ENCODE peak calls at places on chromosomes 1 and 21, in nine cellular contexts. A, O, R, B, U, N, G, Q and W are unnamed samples.
A peak's percentile ranks its signal among the peaks of the same experiment; 100 is the strongest.

GRCh38 chr21:16424331-16424749 is 694.6 kb downstream of the USP25 start:
- DNase-seq in A (no peak), O (no peak), R (peak; percentile 7), B (no peak), U (no peak), N (no peak), G (peak; percentile 77), Q (no peak), W (no peak)

GRCh38 chr1:101290922-101291561 is 54.2 kb downstream of the S1PR1 start:
- DNase-seq in A (no peak), O (no peak), R (no peak), B (no peak), U (no peak), N (no peak), G (no peak), Q (no peak), W (no peak)

GRCh38 chr21:43360441-43361126 is 66.3 kb downstream of the SIK1 start:
- DNase-seq in A (no peak), O (no peak), R (no peak), B (peak; percentile 75), U (no peak), N (no peak), G (no peak), Q (no peak), W (peak; percentile 60)

GRCh38 chr1:54380285-54380882 is 25.8 kb downstream of the SSBP3 start:
- DNase-seq in A (no peak), O (no peak), R (no peak), B (no peak), U (no peak), N (no peak), G (no peak), Q (no peak), W (no peak)

GRCh38 chr1:25570798-25571521 is 27.6 kb downstream of the LDLRAP1 start:
- DNase-seq in A (no peak), O (no peak), R (no peak), B (peak; percentile 45), U (no peak), N (no peak), G (no peak), Q (no peak), W (peak; percentile 20)

GRCh38 chr1:67833595-67833926 is 294 bp upstream of the GNG12 start:
- DNase-seq in A (no peak), O (no peak), R (no peak), B (no peak), U (no peak), N (no peak), G (no peak), Q (no peak), W (no peak)

GRCh38 chr1:182392045-182393028 is 747 bp upstream of the GLUL start:
- DNase-seq in A (peak; percentile 56), O (no peak), R (no peak), B (peak; percentile 92), U (no peak), N (no peak), G (no peak), Q (peak; percentile 75), W (peak; percentile 78)

GRCh38 chr21:37986000-37986399 is 69.7 kb upstream of the KCNJ6 start:
- DNase-seq in A (no peak), O (no peak), R (no peak), B (no peak), U (no peak), N (no peak), G (no peak), Q (no peak), W (no peak)

GRCh38 chr1:113123737-113124136 is 50.7 kb downstream of the LRIG2 start:
- DNase-seq in A (no peak), O (no peak), R (no peak), B (no peak), U (no peak), N (no peak), G (no peak), Q (no peak), W (no peak)

GRCh38 chr21:45846373-45847160 is 135.0 kb upstream of the COL6A1 start:
- DNase-seq in A (peak; percentile 22), O (peak; percentile 80), R (no peak), B (no peak), U (no peak), N (no peak), G (no peak), Q (no peak), W (no peak)

GRCh38 chr1:32991819-32992488 is 27.3 kb upstream of the RNF19B start:
- DNase-seq in A (no peak), O (no peak), R (no peak), B (peak; percentile 39), U (no peak), N (no peak), G (no peak), Q (no peak), W (no peak)

GRCh38 chr1:15245593-15246325 is 1.3 kb upstream of the FHAD1 start:
- DNase-seq in A (no peak), O (peak; percentile 25), R (no peak), B (no peak), U (no peak), N (no peak), G (no peak), Q (no peak), W (no peak)

GRCh38 chr1:56508523-56508983 is 70.8 kb downstream of the PLPP3 start:
- DNase-seq in A (peak; percentile 68), O (no peak), R (peak; percentile 18), B (no peak), U (no peak), N (no peak), G (no peak), Q (peak; percentile 93), W (peak; percentile 85)

GRCh38 chr21:18041012-18041411 is 203.6 kb upstream of the CHODL start:
- DNase-seq in A (no peak), O (no peak), R (peak; percentile 0), B (no peak), U (no peak), N (no peak), G (peak; percentile 59), Q (no peak), W (no peak)

GRCh38 chr1:23798662-23799142 is 1.9 kb downstream of the GALE start:
- DNase-seq in A (no peak), O (no peak), R (peak; percentile 31), B (peak; percentile 40), U (no peak), N (no peak), G (no peak), Q (peak; percentile 68), W (no peak)

GRCh38 chr1:247448107-247448778 is 9.7 kb downstream of the OR2B11 start:
- DNase-seq in A (peak; percentile 34), O (peak; percentile 57), R (peak; percentile 72), B (peak; percentile 93), U (no peak), N (peak; percentile 71), G (peak; percentile 65), Q (peak; percentile 69), W (peak; percentile 81)

GRCh38 chr1:41341365-41341683 is 19.9 kb upstream of the FOXO6 start:
- DNase-seq in A (no peak), O (no peak), R (no peak), B (no peak), U (no peak), N (no peak), G (peak; percentile 43), Q (no peak), W (no peak)

GRCh38 chr1:12229386-12229834 is 420 bp upstream of the VPS13D start:
- DNase-seq in A (no peak), O (no peak), R (no peak), B (no peak), U (no peak), N (no peak), G (no peak), Q (no peak), W (no peak)

GRCh38 chr1:194813109-194813508 is 1626.7 kb upstream of the B3GALT2 start:
- DNase-seq in A (no peak), O (no peak), R (no peak), B (no peak), U (no peak), N (no peak), G (no peak), Q (no peak), W (no peak)

GRCh38 chr1:25996966-25997758 is 701 bp downstream of the PAFAH2 start:
- DNase-seq in A (no peak), O (peak; percentile 47), R (peak; percentile 46), B (no peak), U (no peak), N (no peak), G (peak; percentile 36), Q (no peak), W (no peak)

GRCh38 chr1:1013105-1013921 is at the start of gene ISG15:
- DNase-seq in A (peak; percentile 85), O (peak; percentile 91), R (peak; percentile 61), B (peak; percentile 96), U (peak; percentile 60), N (peak; percentile 86), G (peak; percentile 89), Q (peak; percentile 95), W (peak; percentile 95)
- TF ChIP-seq POLR2A in A (peak; percentile 41), O (peak; percentile 76), R (no peak), B (no peak), U (peak; percentile 49), N (peak; percentile 53), G (peak; percentile 61), Q (peak; percentile 90), W (peak; percentile 39)

GRCh38 chr1:107739183-107739582 is 225.8 kb downstream of the VAV3 start:
- DNase-seq in A (no peak), O (no peak), R (no peak), B (no peak), U (no peak), N (no peak), G (no peak), Q (no peak), W (no peak)

GRCh38 chr1:107740574-107740973 is 224.4 kb downstream of the VAV3 start:
- DNase-seq in A (no peak), O (no peak), R (no peak), B (no peak), U (no peak), N (no peak), G (no peak), Q (no peak), W (no peak)

GRCh38 chr1:107739651-107740050 is 225.3 kb downstream of the VAV3 start:
- DNase-seq in A (no peak), O (no peak), R (no peak), B (no peak), U (no peak), N (no peak), G (no peak), Q (no peak), W (no peak)

GRCh38 chr1:107741242-107741641 is 223.7 kb downstream of the VAV3 start:
- DNase-seq in A (no peak), O (no peak), R (no peak), B (peak; percentile 3), U (no peak), N (no peak), G (no peak), Q (no peak), W (no peak)
- H3K4me1 ChIP-seq in A (no peaks in the 10 kb centered on the region), O (no peaks in the 10 kb centered on the region), R (no peaks in the 10 kb centered on the region), B (peaks cover 19% of the 10 kb centered on the region), U (no peaks in the 10 kb centered on the region), N (no peaks in the 10 kb centered on the region), G (no peaks in the 10 kb centered on the region), Q (no peaks in the 10 kb centered on the region), W (no peaks in the 10 kb centered on the region)

GRCh38 chr1:27568247-27569087 is 35.5 kb downstream of the AHDC1 start:
- DNase-seq in A (peak; percentile 95), O (peak; percentile 96), R (peak; percentile 93), B (peak; percentile 99), U (peak; percentile 89), N (peak; percentile 97), G (peak; percentile 91), Q (peak; percentile 98), W (peak; percentile 95)
- TF ChIP-seq POLR2A in A (no peak), O (peak; percentile 67), R (peak; percentile 59), B (no peak), U (no peak), N (no peak), G (no peak), Q (peak; percentile 42), W (peak; percentile 59)

GRCh38 chr1:230102472-230102871 is 35.4 kb downstream of the GALNT2 start:
- DNase-seq in A (no peak), O (no peak), R (no peak), B (no peak), U (no peak), N (no peak), G (no peak), Q (no peak), W (no peak)
- H3K4me1 ChIP-seq in A (peaks cover 2% of the 10 kb centered on the region), O (peaks cover 15% of the 10 kb centered on the region), R (peaks cover 61% of the 10 kb centered on the region), B (peaks cover 53% of the 10 kb centered on the region), U (peaks cover 49% of the 10 kb centered on the region), N (peaks cover 17% of the 10 kb centered on the region), G (peaks cover 25% of the 10 kb centered on the region), Q (peaks cover 6% of the 10 kb centered on the region), W (peaks cover 17% of the 10 kb centered on the region)